ENCODE peak calls at places on chromosomes 7 and 10, in four cellular contexts. Z is activated B cell treated with CpG ODN at 0.5 μM for 24 hours, W is nephron progenitor cell, N is WERI-Rb-1. B is an unnamed sample.
A peak's percentile ranks its signal among the peaks of the same experiment; 100 is the strongest.

GRCh38 chr10:75502838-75503237 is 71.4 kb downstream of the LRMDA start:
- DNase-seq in Z (no peak), W (no peak), N (no peak), B (no peak)

GRCh38 chr10:125407000-125407502 is 246.7 kb upstream of the CTBP2 start:
- DNase-seq in Z (no peak), W (no peak), N (no peak), B (no peak)

GRCh38 chr7:91504919-91505318 is 240.7 kb downstream of the FZD1 start:
- DNase-seq in Z (no peak), W (no peak), N (no peak), B (no peak)

GRCh38 chr7:27235387-27236052 is 7.1 kb upstream of the EVX1 start:
- DNase-seq in Z (no peak), W (peak; percentile 83), N (peak; percentile 60), B (peak; percentile 63)

GRCh38 chr7:47670738-47671137 is 88.8 kb upstream of the TNS3 start:
- DNase-seq in Z (peak; percentile 50), W (no peak), N (no peak), B (no peak)

GRCh38 chr10:104037261-104037951 is 48.3 kb downstream of the COL17A1 start:
- DNase-seq in Z (no peak), W (no peak), N (no peak), B (no peak)

GRCh38 chr10:118251791-118252190 is 90.3 kb downstream of the FAM204A start:
- DNase-seq in Z (no peak), W (no peak), N (no peak), B (no peak)

GRCh38 chr10:75402486-75403143 is 1.1 kb upstream of the ZNF503 start:
- DNase-seq in Z (no peak), W (peak; percentile 68), N (peak; percentile 76), B (peak; percentile 38)

GRCh38 chr7:88289505-88290129 is 17.1 kb downstream of the STEAP4 start:
- DNase-seq in Z (no peak), W (no peak), N (no peak), B (no peak)

GRCh38 chr7:20327047-20327446 is 3.7 kb upstream of the ITGB8 start:
- DNase-seq in Z (no peak), W (no peak), N (no peak), B (no peak)

GRCh38 chr10:99234067-99234738 is 1.4 kb downstream of the HPSE2 start:
- DNase-seq in Z (peak; percentile 65), W (peak; percentile 67), N (peak; percentile 12), B (peak; percentile 66)

GRCh38 chr10:89503633-89504345 is 31.6 kb downstream of the SLC16A12 start:
- DNase-seq in Z (no peak), W (no peak), N (no peak), B (no peak)

GRCh38 chr10:132955479-132955878 is 13.1 kb upstream of the CFAP46 start:
- DNase-seq in Z (no peak), W (no peak), N (no peak), B (no peak)

GRCh38 chr10:73576178-73576889 is 14.8 kb downstream of the USP54 start:
- DNase-seq in Z (no peak), W (no peak), N (no peak), B (no peak)

GRCh38 chr7:97461596-97461995 is 270.3 kb upstream of the TAC1 start:
- DNase-seq in Z (no peak), W (no peak), N (no peak), B (no peak)

GRCh38 chr10:52652431-52653220 is 120.0 kb downstream of the MBL2 start:
- DNase-seq in Z (no peak), W (no peak), N (no peak), B (no peak)

GRCh38 chr10:85235258-85235657 is 906.9 kb downstream of the CCSER2 start:
- DNase-seq in Z (no peak), W (no peak), N (no peak), B (no peak)

GRCh38 chr10:5956146-5956914 is 21.0 kb downstream of the IL15RA start:
- DNase-seq in Z (no peak), W (no peak), N (no peak), B (no peak)

GRCh38 chr10:34723746-34724145 is 91.3 kb downstream of the PARD3 start:
- DNase-seq in Z (no peak), W (no peak), N (peak; percentile 19), B (peak; percentile 26)

GRCh38 chr10:44369296-44369695 is 15.6 kb downstream of the CXCL12 start:
- DNase-seq in Z (no peak), W (no peak), N (no peak), B (no peak)

GRCh38 chr7:45211958-45212357 is 54.4 kb downstream of the RAMP3 start:
- DNase-seq in Z (no peak), W (no peak), N (no peak), B (no peak)

GRCh38 chr7:3244241-3244814 is 56.7 kb upstream of the SDK1 start:
- DNase-seq in Z (no peak), W (no peak), N (peak; percentile 59), B (no peak)

GRCh38 chr10:12633776-12634390 is 284.5 kb downstream of the CAMK1D start:
- DNase-seq in Z (no peak), W (no peak), N (no peak), B (no peak)

GRCh38 chr10:72146559-72147323 is 58.4 kb upstream of the SPOCK2 start:
- DNase-seq in Z (no peak), W (no peak), N (no peak), B (no peak)

GRCh38 chr10:110680473-110681020 is 36.4 kb downstream of the RBM20 start:
- DNase-seq in Z (no peak), W (no peak), N (no peak), B (no peak)

GRCh38 chr7:34091330-34091917 is 186.1 kb downstream of the BMPER start:
- DNase-seq in Z (no peak), W (peak; percentile 28), N (peak; percentile 58), B (peak; percentile 46)

GRCh38 chr7:24442170-24442777 is 131.0 kb upstream of the PALS2 start:
- DNase-seq in Z (no peak), W (no peak), N (no peak), B (no peak)

GRCh38 chr10:60753817-60754216 is 24.5 kb upstream of the CDK1 start:
- DNase-seq in Z (no peak), W (no peak), N (no peak), B (no peak)

GRCh38 chr7:141500608-141501007 is 50.6 kb upstream of the AGK start:
- DNase-seq in Z (no peak), W (no peak), N (no peak), B (no peak)

GRCh38 chr7:44087914-44088838 is 5.8 kb upstream of the POLM start:
- DNase-seq in Z (no peak), W (no peak), N (no peak), B (no peak)

GRCh38 chr10:60798031-60798430 is 19.8 kb downstream of the CDK1 start:
- DNase-seq in Z (no peak), W (no peak), N (peak; percentile 23), B (no peak)

DNA sequence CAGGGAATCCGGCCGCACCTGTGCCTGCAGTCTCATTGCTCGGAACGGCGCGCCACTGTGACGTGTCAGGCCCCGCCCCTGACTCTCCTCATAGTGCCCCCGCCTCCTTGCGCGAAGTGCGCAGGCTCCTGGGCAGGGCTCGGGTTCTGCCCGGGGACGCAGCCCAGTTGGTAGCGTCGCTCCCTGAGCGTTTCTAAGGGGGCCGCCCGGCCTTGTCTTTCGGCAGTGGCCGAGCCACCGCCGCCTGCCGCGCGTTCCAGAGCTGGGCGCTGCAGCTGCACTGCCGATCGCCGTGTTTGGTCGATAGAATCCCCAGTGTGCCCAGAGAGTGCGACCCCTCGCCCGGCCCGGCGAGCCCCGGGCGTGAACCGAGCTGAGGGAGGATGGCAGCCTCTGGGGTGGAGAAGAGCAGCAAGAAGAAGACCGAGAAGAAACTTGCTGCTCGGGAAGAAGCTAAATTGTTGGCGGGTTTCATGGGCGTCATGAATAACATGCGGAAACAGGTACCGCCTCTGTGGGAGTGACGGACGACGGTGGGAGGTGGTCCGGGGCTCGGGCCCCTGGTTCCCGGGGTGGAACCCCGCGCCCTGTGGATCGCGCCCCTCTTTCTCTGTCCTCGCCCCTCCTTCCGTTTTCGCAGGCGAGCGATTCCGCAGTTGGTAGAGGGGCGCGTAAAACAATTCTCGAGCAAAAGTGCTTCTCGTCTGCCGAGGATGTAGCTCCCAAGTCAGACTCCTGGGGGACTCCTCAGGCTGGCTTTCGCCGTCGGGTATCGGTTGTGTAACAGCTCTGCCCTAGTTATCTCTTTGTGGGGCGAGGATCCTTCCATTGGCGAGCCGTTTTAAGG is at the start of gene KLHL7:
- DNase-seq in Z (peak; percentile 98), W (peak; percentile 99), N (peak; percentile 96), B (peak; percentile 95)
- TF ChIP-seq CTCF in Z (no peak), W (no peak), N (peak; percentile 30), B (no peak)

GRCh38 chr7:77415822-77416620 is at the start of gene GSAP:
- DNase-seq in Z (peak; percentile 69), W (peak; percentile 64), N (peak; percentile 71), B (peak; percentile 41)
- TF ChIP-seq CTCF in Z (no peak), W (no peak), N (no peak), B (no peak)

DNA sequence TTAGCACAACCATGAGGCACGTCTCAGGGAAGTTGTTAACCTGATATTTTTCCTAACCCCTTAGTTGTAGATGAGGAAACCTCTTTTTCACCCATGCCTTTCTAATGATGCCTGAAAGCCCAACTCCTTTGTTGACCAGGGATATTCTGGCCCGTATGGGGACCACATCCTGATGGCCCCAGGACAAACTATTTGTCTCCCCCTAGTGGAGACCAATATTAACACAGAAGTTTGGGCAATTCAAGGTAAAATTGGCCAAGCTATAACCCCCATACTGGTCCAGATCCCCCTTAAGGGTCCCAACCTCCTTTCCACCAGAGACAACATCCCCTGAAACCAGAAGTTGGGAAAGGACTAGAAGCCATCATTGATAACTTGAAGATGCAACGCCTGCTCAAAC is 893.3 kb downstream of the SORCS1 start:
- DNase-seq in Z (no peak), W (no peak), N (no peak), B (no peak)
- TF ChIP-seq CTCF in Z (no peak), W (no peak), N (peak; percentile 17), B (peak; percentile 41)

DNA sequence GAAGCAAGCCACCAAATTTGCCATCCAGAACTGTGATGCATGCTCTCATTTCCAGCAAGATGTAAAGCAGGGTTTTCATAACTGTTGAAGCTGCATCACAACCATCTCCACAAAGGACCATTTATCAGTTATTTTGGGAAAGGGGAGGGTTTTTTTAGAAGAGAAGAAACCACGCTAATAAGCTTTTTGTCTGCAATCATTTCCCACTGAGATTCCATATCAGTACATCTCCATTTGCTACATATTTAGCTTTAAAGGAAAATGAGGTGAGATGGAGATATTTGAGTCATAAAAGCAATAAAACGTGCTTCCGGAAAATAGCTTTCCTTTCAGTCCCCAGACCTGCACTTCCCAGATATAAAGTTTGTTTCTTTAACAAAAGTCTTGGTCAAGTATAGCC is 258.2 kb downstream of the FRMD4A start:
- DNase-seq in Z (no peak), W (no peak), N (no peak), B (no peak)
- TF ChIP-seq CTCF in Z (no peak), W (no peak), N (no peak), B (no peak)

DNA sequence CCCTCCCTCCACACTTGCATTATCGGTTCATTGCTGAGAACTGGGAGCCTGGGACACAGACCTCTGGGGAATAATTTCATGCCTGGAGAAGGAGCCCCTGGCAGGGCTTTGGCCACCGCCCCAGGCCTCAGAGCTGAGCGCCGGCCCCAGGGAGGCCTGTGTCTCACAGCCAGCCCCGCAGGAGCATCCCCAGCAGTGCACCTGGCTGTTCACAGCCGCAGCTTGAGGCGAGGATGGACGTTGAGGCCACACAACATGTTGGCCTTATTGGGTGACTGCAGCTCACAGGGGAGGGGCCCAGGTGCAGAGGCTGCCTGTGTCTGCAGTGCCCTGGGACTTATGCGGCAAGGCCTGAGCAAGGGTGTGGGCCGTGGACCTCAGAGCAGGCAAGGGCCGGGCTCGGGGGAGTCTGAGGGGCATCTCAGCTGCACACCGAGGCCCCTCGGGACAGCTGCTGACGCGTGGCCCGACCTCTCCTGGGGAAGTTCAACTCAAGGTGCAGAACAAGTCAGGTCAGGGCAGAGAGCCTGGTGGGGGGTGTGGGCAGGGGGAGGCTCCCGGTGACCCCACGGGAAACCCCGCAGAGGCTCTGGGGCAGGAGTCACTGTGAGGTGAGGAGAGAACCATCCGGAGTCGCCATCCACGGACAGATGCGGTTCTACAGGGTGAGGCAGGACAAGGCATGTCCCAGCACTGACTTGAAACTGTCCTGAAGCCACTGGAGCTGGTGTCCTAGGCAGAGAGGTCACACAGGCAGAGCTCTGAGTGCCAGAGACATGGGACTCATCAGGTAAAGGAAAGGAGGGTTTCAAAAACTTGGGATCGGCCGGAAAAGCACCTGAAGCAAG is 13.1 kb upstream of the UBE3C start:
- DNase-seq in Z (no peak), W (no peak), N (no peak), B (no peak)
- TF ChIP-seq CTCF in Z (no peak), W (no peak), N (no peak), B (no peak)

B was measured in endothelial cell.